ENCODE peak calls at places on chromosomes 7 and 10, in eight cellular contexts. R, D, F, W, J, H, X and Z are unnamed samples.

GRCh38 chr10:96496281-96496925 is 17.3 kb downstream of the TLL2 start:
- DNase-seq in W (peak), R (no peak), D (no peak), X (peak), J (no peak), H (no peak), F (no peak), Z (no peak)

GRCh38 chr10:47311193-47311899 is 10.9 kb upstream of the GDF2 start:
- DNase-seq in R (no peak), H (no peak), W (peak), D (no peak), J (no peak), F (peak), X (no peak), Z (no peak)

GRCh38 chr7:148914208-148914777 is 30.2 kb upstream of the EZH2 start:
- DNase-seq in H (no peak), J (no peak), F (no peak), R (no peak), X (peak), W (peak), D (peak), Z (no peak)

GRCh38 chr7:128197586-128197985 is 43.5 kb upstream of the LEP start:
- DNase-seq in R (no peak), H (no peak), X (no peak), W (no peak), J (no peak), F (no peak), D (no peak), Z (peak)

GRCh38 chr7:132709971-132710567 is 133.8 kb upstream of the PLXNA4 start:
- DNase-seq in R (no peak), J (no peak), D (no peak), W (peak), X (peak), H (no peak), F (peak), Z (peak)

GRCh38 chr7:93117327-93117726 is 452 bp downstream of the SAMD9 start:
- DNase-seq in X (no peak), H (no peak), F (no peak), W (no peak), J (no peak), R (no peak), D (no peak), Z (no peak)

GRCh38 chr10:117112220-117112619 is 25.9 kb downstream of the VAX1 start:
- DNase-seq in R (no peak), W (no peak), F (no peak), D (no peak), X (no peak), J (no peak), H (no peak), Z (no peak)

GRCh38 chr10:30041394-30042105 is 17.8 kb downstream of the JCAD start:
- DNase-seq in H (no peak), R (no peak), J (no peak), W (no peak), X (no peak), D (no peak), F (no peak), Z (no peak)

GRCh38 chr10:13346280-13346819 is 1.7 kb downstream of the SEPHS1 start:
- DNase-seq in H (no peak), D (no peak), F (no peak), J (no peak), W (peak), X (peak), R (no peak), Z (peak)

GRCh38 chr7:17521437-17521836 is 223.0 kb downstream of the AHR start:
- DNase-seq in D (no peak), H (no peak), W (peak), J (no peak), R (no peak), F (no peak), X (peak), Z (peak)

GRCh38 chr7:155355745-155356144 is 58.1 kb downstream of the INSIG1 start:
- DNase-seq in F (no peak), R (peak), W (no peak), X (no peak), J (no peak), D (no peak), H (no peak), Z (no peak)

GRCh38 chr7:47100815-47101435 is 481.0 kb downstream of the TNS3 start:
- DNase-seq in X (peak), R (peak), D (no peak), J (no peak), H (no peak), W (peak), F (peak), Z (peak)

GRCh38 chr7:117014673-117015133 is 61.4 kb downstream of the ST7 start:
- DNase-seq in J (no peak), R (peak), H (peak), W (peak), D (no peak), F (peak), X (peak), Z (no peak)

DNA sequence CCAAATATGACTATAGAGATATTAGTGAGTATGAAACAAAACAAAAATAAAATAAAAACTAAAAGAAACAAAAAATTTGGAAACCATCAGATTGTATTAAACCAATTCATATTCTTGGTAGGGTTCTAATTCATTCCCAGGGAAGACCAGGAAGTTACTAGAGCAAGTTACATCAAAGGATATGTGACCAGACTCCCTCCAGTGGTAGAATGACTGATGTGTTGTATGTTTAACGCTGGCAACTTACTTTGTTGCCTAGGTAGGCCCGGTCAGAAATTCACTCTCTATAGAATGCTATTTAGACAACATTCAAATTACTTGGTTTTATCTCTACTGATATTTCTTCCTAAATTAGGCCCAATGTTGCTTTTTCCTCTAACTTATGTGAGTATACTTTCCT is 5.2 kb downstream of the PHYHIPL start:
- DNase-seq in R (no peak), H (peak), X (peak), D (no peak), J (peak), W (peak), F (peak), Z (peak)
- TF ChIP-seq CTCF in R (no peak), H (peak), X (peak), D (peak), J (peak), W (peak), F (peak), Z (peak)

GRCh38 chr7:108454317-108454673 is 1.9 kb downstream of the NRCAM start:
- DNase-seq in H (no peak), F (no peak), W (no peak), X (no peak), D (no peak), R (no peak), J (no peak), Z (no peak)

GRCh38 chr7:108455524-108455832 is 758 bp downstream of the NRCAM start:
- DNase-seq in X (no peak), J (no peak), W (no peak), H (no peak), R (no peak), D (no peak), F (no peak), Z (no peak)

GRCh38 chr7:108455833-108456677 is at the start of gene NRCAM:
- DNase-seq in F (peak), R (peak), W (no peak), X (peak), D (peak), H (no peak), J (peak), Z (peak)

GRCh38 chr7:108453320-108453719 is 2.9 kb downstream of the NRCAM start:
- DNase-seq in F (no peak), W (no peak), R (no peak), H (no peak), D (no peak), X (no peak), J (no peak), Z (no peak)

GRCh38 chr7:108454674-108455523 is 1.3 kb downstream of the NRCAM start:
- DNase-seq in D (peak), X (peak), F (peak), J (peak), W (peak), R (peak), H (no peak), Z (no peak)
- TF ChIP-seq CTCF in D (no peak), X (peak), F (peak), J (peak), W (no peak), R (no peak), H (no peak), Z (no peak)

GRCh38 chr10:43687373-43687772 is 38.7 kb upstream of the ZNF32 start:
- DNase-seq in J (no peak), R (no peak), H (no peak), W (no peak), X (no peak), D (no peak), F (no peak), Z (no peak)

GRCh38 chr10:43684198-43684559 is 35.5 kb upstream of the ZNF32 start:
- DNase-seq in D (no peak), J (no peak), X (no peak), F (no peak), R (no peak), H (no peak), W (peak), Z (no peak)

GRCh38 chr10:43685744-43686143 is 37.1 kb upstream of the ZNF32 start:
- DNase-seq in D (no peak), J (no peak), R (no peak), X (no peak), W (no peak), F (no peak), H (no peak), Z (no peak)

GRCh38 chr10:43688348-43688892 is 39.7 kb upstream of the ZNF32 start:
- DNase-seq in R (no peak), H (no peak), J (no peak), F (no peak), X (no peak), D (no peak), W (no peak), Z (no peak)

DNA sequence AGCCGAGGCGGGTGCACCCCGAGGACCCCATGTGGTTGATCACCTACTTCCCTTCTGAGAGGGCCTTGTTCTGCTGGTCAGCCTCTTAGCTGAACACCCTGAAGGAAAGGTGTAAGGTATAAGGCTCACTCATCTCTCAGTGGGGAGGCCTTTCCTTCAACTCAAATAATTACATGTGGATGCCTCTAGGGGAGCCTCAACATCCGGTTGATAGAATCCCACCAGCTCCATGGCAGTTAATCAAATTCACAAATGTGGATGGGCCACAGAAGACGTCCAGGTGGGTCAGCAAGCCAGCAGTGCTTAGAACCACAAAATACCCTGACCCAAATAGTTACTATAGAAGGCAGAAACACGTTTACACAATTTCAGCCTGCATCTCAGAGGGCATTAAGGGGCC is 37.7 kb upstream of the ZNF32 start:
- DNase-seq in R (no peak), D (no peak), H (no peak), F (no peak), W (no peak), X (no peak), J (no peak), Z (no peak)
- TF ChIP-seq CTCF in R (no peak), D (no peak), H (no peak), F (peak), W (peak), X (peak), J (no peak), Z (no peak)

DNA sequence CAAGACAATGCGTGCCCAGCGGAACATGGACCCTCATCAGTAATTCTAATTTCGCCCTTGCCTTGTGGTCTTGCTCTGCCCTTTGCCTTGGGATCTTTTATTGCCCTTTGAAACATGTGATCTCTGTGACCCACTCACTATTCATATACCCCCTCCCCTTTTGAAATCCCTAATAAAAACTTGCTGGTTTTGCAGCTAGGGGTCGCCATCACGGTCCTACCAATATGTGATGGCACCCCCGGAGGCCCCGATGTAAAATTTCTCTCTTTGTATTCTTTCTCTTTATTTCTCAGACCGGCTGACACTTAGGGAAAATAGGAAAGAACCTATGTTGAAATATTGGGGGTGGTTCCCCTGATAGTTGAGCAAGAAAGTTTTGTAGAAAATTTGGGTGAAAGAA is 242.7 kb downstream of the CDK14 start:
- DNase-seq in X (no peak), H (no peak), D (no peak), J (no peak), R (no peak), F (no peak), W (no peak), Z (no peak)
- TF ChIP-seq CTCF in X (no peak), H (no peak), D (no peak), J (no peak), R (no peak), F (no peak), W (no peak), Z (no peak)

GRCh38 chr7:84913731-84914130 is 273.1 kb downstream of the SEMA3D start:
- DNase-seq in D (no peak), R (no peak), X (peak), J (no peak), F (no peak), W (peak), H (no peak), Z (peak)

GRCh38 chr7:84912993-84913635 is 273.7 kb downstream of the SEMA3D start:
- DNase-seq in F (no peak), R (no peak), H (no peak), W (peak), D (no peak), X (no peak), J (no peak), Z (no peak)

GRCh38 chr7:84912537-84912936 is 274.3 kb downstream of the SEMA3D start:
- DNase-seq in R (no peak), X (no peak), H (no peak), J (no peak), D (no peak), W (no peak), F (no peak), Z (no peak)

GRCh38 chr7:84916161-84916560 is 270.7 kb downstream of the SEMA3D start:
- DNase-seq in W (no peak), H (no peak), X (no peak), D (no peak), R (no peak), F (no peak), J (no peak), Z (no peak)

GRCh38 chr7:84914598-84914997 is 272.3 kb downstream of the SEMA3D start:
- DNase-seq in R (no peak), W (no peak), H (no peak), X (no peak), F (peak), D (no peak), J (no peak), Z (no peak)
- TF ChIP-seq CTCF in R (no peak), W (peak), H (no peak), X (no peak), F (peak), D (no peak), J (no peak), Z (no peak)